ENCODE peak calls at places on chromosome 17, in seven cellular contexts. S, P, H, O, X, B and L are unnamed samples.

GRCh38 chr17:16013943-16014407 is 14.4 kb downstream of the TTC19 start:
- DNase-seq in S (peak; percentile 64), P (peak; percentile 82), H (no peak), O (peak; percentile 65), X (peak; percentile 95), B (no peak), L (no peak)

GRCh38 chr17:76995352-76996105 is 127.3 kb downstream of the MGAT5B start:
- DNase-seq in S (peak; percentile 65), P (no peak), H (no peak), O (no peak), X (no peak), B (no peak), L (no peak)

GRCh38 chr17:58249270-58250133 is 11.1 kb downstream of the LPO start:
- DNase-seq in S (peak; percentile 79), P (peak; percentile 77), H (peak; percentile 62), O (peak; percentile 27), X (peak; percentile 55), B (peak; percentile 48), L (peak; percentile 62)

GRCh38 chr17:10055251-10055975 is 143.0 kb downstream of the GAS7 start:
- DNase-seq in S (no peak), P (no peak), H (no peak), O (no peak), X (no peak), B (no peak), L (no peak)

GRCh38 chr17:53093386-53093785 is 729.3 kb upstream of the KIF2B start:
- DNase-seq in S (no peak), P (peak; percentile 39), H (no peak), O (no peak), X (no peak), B (no peak), L (no peak)

GRCh38 chr17:65902831-65903549 is 288.9 kb downstream of the CEP112 start:
- DNase-seq in S (peak; percentile 32), P (no peak), H (peak; percentile 37), O (no peak), X (no peak), B (peak; percentile 50), L (no peak)

GRCh38 chr17:19546289-19547065 is 12.8 kb downstream of the SLC47A1 start:
- DNase-seq in S (peak; percentile 36), P (no peak), H (peak; percentile 34), O (no peak), X (peak; percentile 19), B (peak; percentile 67), L (no peak)

GRCh38 chr17:14061666-14062560 is 7.4 kb upstream of the COX10 start:
- DNase-seq in S (peak; percentile 7), P (peak; percentile 35), H (no peak), O (peak; percentile 65), X (peak; percentile 69), B (peak; percentile 65), L (no peak)

GRCh38 chr17:63693411-63694113 is 6.4 kb downstream of the LIMD2 start:
- DNase-seq in S (no peak), P (no peak), H (no peak), O (no peak), X (no peak), B (no peak), L (no peak)

GRCh38 chr17:77449908-77450741 is 309.4 kb downstream of the SEC14L1 start:
- DNase-seq in S (peak; percentile 62), P (peak; percentile 69), H (peak; percentile 57), O (peak; percentile 71), X (no peak), B (peak; percentile 96), L (peak; percentile 90)

GRCh38 chr17:76446449-76447231 is 6.3 kb downstream of the UBE2O start:
- DNase-seq in S (peak; percentile 64), P (peak; percentile 36), H (no peak), O (peak; percentile 80), X (peak; percentile 28), B (peak; percentile 72), L (no peak)

GRCh38 chr17:72600934-72601333 is 480.1 kb downstream of the SOX9 start:
- DNase-seq in S (no peak), P (no peak), H (no peak), O (peak; percentile 88), X (no peak), B (no peak), L (no peak)

GRCh38 chr17:44219636-44220210 is at the start of gene UBTF:
- DNase-seq in S (peak; percentile 75), P (peak; percentile 75), H (peak; percentile 73), O (peak; percentile 36), X (peak; percentile 54), B (peak; percentile 72), L (peak; percentile 86)

GRCh38 chr17:22453181-22453580 is 760.9 kb downstream of the KCNJ18 start:
- DNase-seq in S (no peak), P (no peak), H (no peak), O (no peak), X (no peak), B (no peak), L (no peak)
- H3K4me3 ChIP-seq in S (no peak overlapping the region), P (no peak overlapping the region), H (no peak overlapping the region), O (no peak overlapping the region), X (no peak overlapping the region), B (no peak overlapping the region), L (no peak overlapping the region)

GRCh38 chr17:9021158-9021984 is at the start of gene NTN1:
- DNase-seq in S (peak; percentile 62), P (peak; percentile 63), H (peak; percentile 59), O (no peak), X (no peak), B (no peak), L (peak; percentile 54)

GRCh38 chr17:9021985-9022552 is 759 bp downstream of the NTN1 start:
- DNase-seq in S (peak; percentile 55), P (no peak), H (peak; percentile 34), O (no peak), X (no peak), B (no peak), L (peak; percentile 66)

GRCh38 chr17:9018731-9019130 is 2.6 kb upstream of the NTN1 start:
- DNase-seq in S (no peak), P (no peak), H (no peak), O (no peak), X (no peak), B (no peak), L (no peak)

GRCh38 chr17:9020824-9021157 is 519 bp upstream of the NTN1 start:
- DNase-seq in S (peak; percentile 38), P (no peak), H (no peak), O (no peak), X (no peak), B (no peak), L (no peak)

GRCh38 chr17:9020096-9020823 is 1.1 kb upstream of the NTN1 start:
- DNase-seq in S (no peak), P (peak; percentile 11), H (no peak), O (no peak), X (no peak), B (no peak), L (no peak)
- H3K4me3 ChIP-seq in S (peak overlapping the region; percentile 67), P (peak overlapping the region; percentile 88), H (no peak overlapping the region), O (no peak overlapping the region), X (no peak overlapping the region), B (no peak overlapping the region), L (peak overlapping the region; percentile 62)

GRCh38 chr17:7559307-7560171 is 989 bp downstream of the TNFSF13 start:
- DNase-seq in S (no peak), P (no peak), H (peak; percentile 74), O (no peak), X (no peak), B (no peak), L (no peak)
- H3K4me3 ChIP-seq in S (peak overlapping the region; percentile 96), P (no peak overlapping the region), H (peak overlapping the region; percentile 39), O (no peak overlapping the region), X (no peak overlapping the region), B (peak overlapping the region; percentile 69), L (peak overlapping the region; percentile 88)

GRCh38 chr17:40069751-40070643 is 7.2 kb downstream of the THRA start:
- DNase-seq in S (peak; percentile 55), P (peak; percentile 64), H (peak; percentile 79), O (peak; percentile 39), X (peak; percentile 53), B (peak; percentile 56), L (peak; percentile 71)

GRCh38 chr17:40068129-40068581 is 5.4 kb downstream of the THRA start:
- DNase-seq in S (no peak), P (no peak), H (no peak), O (no peak), X (no peak), B (peak; percentile 48), L (peak; percentile 28)

GRCh38 chr17:40067710-40068109 is 4.9 kb downstream of the THRA start:
- DNase-seq in S (no peak), P (no peak), H (no peak), O (no peak), X (no peak), B (no peak), L (no peak)

GRCh38 chr17:40068917-40069750 is 6.4 kb downstream of the THRA start:
- DNase-seq in S (peak; percentile 76), P (peak; percentile 79), H (peak; percentile 93), O (peak; percentile 60), X (peak; percentile 75), B (peak; percentile 98), L (peak; percentile 92)

GRCh38 chr17:40068584-40068916 is 5.8 kb downstream of the THRA start:
- DNase-seq in S (no peak), P (no peak), H (no peak), O (no peak), X (no peak), B (no peak), L (no peak)
- H3K4me3 ChIP-seq in S (peak overlapping the region; percentile 54), P (peak overlapping the region; percentile 48), H (no peak overlapping the region), O (peak overlapping the region; percentile 48), X (no peak overlapping the region), B (peak overlapping the region; percentile 30), L (peak overlapping the region; percentile 47)